ENCODE peak calls at places on chromosomes 7 and 10, in six cellular contexts. One of them, this sample, is unnamed.

GRCh38 chr10:15293862-15294835 is 76.9 kb downstream of the FAM171A1 start:
- DNase-seq in heart left ventricle: peak; percentile 43
- DNase-seq in stimulated activated naive B cell treated with anti-CD40 and anti-IgM and Interleukin-4, amounts not matched to agents 10 μg/mL and 1 μg/mL and 100 μg/mL, for 72 hours: no peak
- DNase-seq in HepG2: no peak
- DNase-seq in NCI-H2081: no peak
- DNase-seq in SIG-M5: no peak
- DNase-seq in this sample: no peak

GRCh38 chr7:1245596-1245995 is 12.9 kb downstream of the UNCX start:
- DNase-seq in NCI-H2081: no peak
- DNase-seq in HepG2: no peak
- DNase-seq in heart left ventricle: no peak
- DNase-seq in SIG-M5: no peak
- DNase-seq in stimulated activated naive B cell treated with anti-CD40 and anti-IgM and Interleukin-4, amounts not matched to agents 10 μg/mL and 1 μg/mL and 100 μg/mL, for 72 hours: no peak
- DNase-seq in this sample: no peak

GRCh38 chr10:13099144-13099665 is 758 bp upstream of the OPTN start:
- DNase-seq in NCI-H2081: peak; percentile 57
- DNase-seq in heart left ventricle: peak; percentile 42
- DNase-seq in SIG-M5: no peak
- DNase-seq in HepG2: peak; percentile 38
- DNase-seq in stimulated activated naive B cell treated with anti-CD40 and anti-IgM and Interleukin-4, amounts not matched to agents 10 μg/mL and 1 μg/mL and 100 μg/mL, for 72 hours: peak; percentile 30
- DNase-seq in this sample: peak; percentile 93

GRCh38 chr10:17865351-17865750 is 56.2 kb downstream of the MRC1 start:
- DNase-seq in heart left ventricle: no peak
- DNase-seq in stimulated activated naive B cell treated with anti-CD40 and anti-IgM and Interleukin-4, amounts not matched to agents 10 μg/mL and 1 μg/mL and 100 μg/mL, for 72 hours: no peak
- DNase-seq in NCI-H2081: no peak
- DNase-seq in SIG-M5: no peak
- DNase-seq in HepG2: no peak
- DNase-seq in this sample: no peak

GRCh38 chr7:98165827-98166667 is 45.2 kb upstream of the BHLHA15 start:
- DNase-seq in HepG2: peak; percentile 33
- DNase-seq in stimulated activated naive B cell treated with anti-CD40 and anti-IgM and Interleukin-4, amounts not matched to agents 10 μg/mL and 1 μg/mL and 100 μg/mL, for 72 hours: peak; percentile 40
- DNase-seq in SIG-M5: no peak
- DNase-seq in heart left ventricle: peak; percentile 51
- DNase-seq in NCI-H2081: peak; percentile 79
- DNase-seq in this sample: peak; percentile 89

GRCh38 chr10:28540145-28540544 is 7.2 kb downstream of the WAC start:
- DNase-seq in stimulated activated naive B cell treated with anti-CD40 and anti-IgM and Interleukin-4, amounts not matched to agents 10 μg/mL and 1 μg/mL and 100 μg/mL, for 72 hours: no peak
- DNase-seq in NCI-H2081: no peak
- DNase-seq in SIG-M5: no peak
- DNase-seq in HepG2: no peak
- DNase-seq in heart left ventricle: no peak
- DNase-seq in this sample: no peak

GRCh38 chr7:87414400-87415188 is 60.9 kb downstream of the ABCB4 start:
- DNase-seq in stimulated activated naive B cell treated with anti-CD40 and anti-IgM and Interleukin-4, amounts not matched to agents 10 μg/mL and 1 μg/mL and 100 μg/mL, for 72 hours: no peak
- DNase-seq in heart left ventricle: no peak
- DNase-seq in SIG-M5: no peak
- DNase-seq in NCI-H2081: no peak
- DNase-seq in HepG2: peak; percentile 61
- DNase-seq in this sample: peak; percentile 31

GRCh38 chr10:115209133-115209532 is 116.0 kb downstream of the ATRNL1 start:
- DNase-seq in heart left ventricle: no peak
- DNase-seq in SIG-M5: no peak
- DNase-seq in NCI-H2081: no peak
- DNase-seq in stimulated activated naive B cell treated with anti-CD40 and anti-IgM and Interleukin-4, amounts not matched to agents 10 μg/mL and 1 μg/mL and 100 μg/mL, for 72 hours: no peak
- DNase-seq in HepG2: no peak
- DNase-seq in this sample: no peak

GRCh38 chr10:93751832-93752231 is 5.9 kb upstream of the LGI1 start:
- DNase-seq in NCI-H2081: no peak
- DNase-seq in stimulated activated naive B cell treated with anti-CD40 and anti-IgM and Interleukin-4, amounts not matched to agents 10 μg/mL and 1 μg/mL and 100 μg/mL, for 72 hours: no peak
- DNase-seq in HepG2: no peak
- DNase-seq in heart left ventricle: no peak
- DNase-seq in SIG-M5: no peak
- DNase-seq in this sample: peak; percentile 30

GRCh38 chr10:121732676-121733445 is 134.6 kb upstream of the FGFR2 start:
- DNase-seq in heart left ventricle: no peak
- DNase-seq in NCI-H2081: peak; percentile 1
- DNase-seq in stimulated activated naive B cell treated with anti-CD40 and anti-IgM and Interleukin-4, amounts not matched to agents 10 μg/mL and 1 μg/mL and 100 μg/mL, for 72 hours: no peak
- DNase-seq in HepG2: no peak
- DNase-seq in SIG-M5: no peak
- DNase-seq in this sample: no peak

GRCh38 chr7:30240401-30240800 is 44.0 kb upstream of the ZNRF2 start:
- DNase-seq in heart left ventricle: no peak
- DNase-seq in NCI-H2081: no peak
- DNase-seq in HepG2: no peak
- DNase-seq in SIG-M5: no peak
- DNase-seq in stimulated activated naive B cell treated with anti-CD40 and anti-IgM and Interleukin-4, amounts not matched to agents 10 μg/mL and 1 μg/mL and 100 μg/mL, for 72 hours: no peak
- DNase-seq in this sample: no peak

GRCh38 chr10:116611153-116611545 is 9.6 kb upstream of the PNLIPRP2 start:
- DNase-seq in HepG2: no peak
- DNase-seq in SIG-M5: no peak
- DNase-seq in heart left ventricle: no peak
- DNase-seq in stimulated activated naive B cell treated with anti-CD40 and anti-IgM and Interleukin-4, amounts not matched to agents 10 μg/mL and 1 μg/mL and 100 μg/mL, for 72 hours: no peak
- DNase-seq in NCI-H2081: no peak
- DNase-seq in this sample: no peak

GRCh38 chr10:71371750-71372166 is 25.0 kb upstream of the CDH23 start:
- DNase-seq in stimulated activated naive B cell treated with anti-CD40 and anti-IgM and Interleukin-4, amounts not matched to agents 10 μg/mL and 1 μg/mL and 100 μg/mL, for 72 hours: peak; percentile 27
- DNase-seq in heart left ventricle: no peak
- DNase-seq in NCI-H2081: no peak
- DNase-seq in HepG2: no peak
- DNase-seq in SIG-M5: no peak
- DNase-seq in this sample: no peak

GRCh38 chr7:47091141-47091540 is 490.8 kb downstream of the TNS3 start:
- DNase-seq in SIG-M5: no peak
- DNase-seq in stimulated activated naive B cell treated with anti-CD40 and anti-IgM and Interleukin-4, amounts not matched to agents 10 μg/mL and 1 μg/mL and 100 μg/mL, for 72 hours: no peak
- DNase-seq in NCI-H2081: no peak
- DNase-seq in HepG2: no peak
- DNase-seq in heart left ventricle: no peak
- DNase-seq in this sample: no peak